ENCODE peak calls at places on chromosome 16, in eight cellular contexts. J is OCI-LY7, T is HCT116, H is MM.1S, A is GM23338, G is neural progenitor cell, F is hepatocyte, Q is GM23248. P is an unnamed sample.

GRCh38 chr16:51971184-51971583 is 575.8 kb downstream of the TOX3 start:
- DNase-seq in J (peak; percentile 1), T (no peak), H (no peak), A (peak; percentile 72), G (peak; percentile 55), F (peak; percentile 19), Q (peak; percentile 71), P (no peak)

GRCh38 chr16:89700649-89701424 is 668 bp downstream of the SPATA2L start:
- DNase-seq in J (peak; percentile 65), T (no peak), H (peak; percentile 63), A (peak; percentile 81), G (peak; percentile 87), F (peak; percentile 93), Q (peak; percentile 82), P (peak; percentile 57)

GRCh38 chr16:10964891-10965326 is 20.5 kb downstream of the CLEC16A start:
- DNase-seq in J (no peak), T (no peak), H (peak; percentile 78), A (no peak), G (no peak), F (no peak), Q (no peak), P (no peak)

GRCh38 chr16:70576431-70577255 is 53.0 kb downstream of the SF3B3 start:
- DNase-seq in J (peak; percentile 28), T (no peak), H (peak; percentile 63), A (peak; percentile 37), G (no peak), F (peak; percentile 70), Q (peak; percentile 84), P (peak; percentile 22)

GRCh38 chr16:85091522-85091910 is 20.8 kb downstream of the CIBAR2 start:
- DNase-seq in J (no peak), T (no peak), H (no peak), A (no peak), G (no peak), F (no peak), Q (no peak), P (no peak)

GRCh38 chr16:35795361-35796029 is 2336.1 kb downstream of the TP53TG3F start:
- DNase-seq in J (no peak), T (no peak), H (peak; percentile 14), A (no peak), G (no peak), F (no peak), Q (no peak), P (no peak)

GRCh38 chr16:86975445-86975844 is 341.7 kb downstream of the C16orf95 start:
- DNase-seq in J (peak; percentile 33), T (peak; percentile 89), H (no peak), A (peak; percentile 82), G (peak; percentile 56), F (no peak), Q (peak; percentile 66), P (peak; percentile 78)

GRCh38 chr16:71246309-71246708 is 15.8 kb upstream of the HYDIN start:
- DNase-seq in J (no peak), T (no peak), H (no peak), A (no peak), G (no peak), F (no peak), Q (no peak), P (no peak)

GRCh38 chr16:79066621-79067020 is 533.9 kb downstream of the MAF start:
- DNase-seq in J (no peak), T (no peak), H (no peak), A (no peak), G (peak; percentile 63), F (no peak), Q (no peak), P (no peak)

GRCh38 chr16:84950906-84951305 is 60.4 kb downstream of the ZDHHC7 start:
- DNase-seq in J (peak; percentile 49), T (no peak), H (peak; percentile 10), A (peak; percentile 72), G (no peak), F (no peak), Q (peak; percentile 55), P (peak; percentile 42)

GRCh38 chr16:12046651-12047050 is 70.1 kb downstream of the SNX29 start:
- DNase-seq in J (no peak), T (no peak), H (no peak), A (no peak), G (no peak), F (no peak), Q (no peak), P (no peak)

GRCh38 chr16:23343643-23344612 is 41.8 kb downstream of the SCNN1B start:
- DNase-seq in J (no peak), T (no peak), H (no peak), A (peak; percentile 37), G (no peak), F (no peak), Q (no peak), P (no peak)

GRCh38 chr16:12178251-12178990 is 201.9 kb downstream of the SNX29 start:
- DNase-seq in J (no peak), T (no peak), H (no peak), A (no peak), G (peak; percentile 55), F (no peak), Q (peak; percentile 90), P (no peak)

GRCh38 chr16:12482821-12483220 is 320.9 kb downstream of the CPPED1 start:
- DNase-seq in J (no peak), T (no peak), H (no peak), A (no peak), G (no peak), F (no peak), Q (no peak), P (no peak)

GRCh38 chr16:89971495-89972243 is 23.1 kb downstream of the DEF8 start:
- DNase-seq in J (no peak), T (no peak), H (no peak), A (no peak), G (no peak), F (no peak), Q (no peak), P (no peak)

GRCh38 chr16:67405336-67405735 is 10.9 kb downstream of the ZDHHC1 start:
- DNase-seq in J (no peak), T (no peak), H (no peak), A (no peak), G (no peak), F (no peak), Q (no peak), P (no peak)

GRCh38 chr16:27754788-27755690 is 205.1 kb downstream of the KATNIP start:
- DNase-seq in J (no peak), T (no peak), H (no peak), A (no peak), G (no peak), F (no peak), Q (no peak), P (no peak)

DNA sequence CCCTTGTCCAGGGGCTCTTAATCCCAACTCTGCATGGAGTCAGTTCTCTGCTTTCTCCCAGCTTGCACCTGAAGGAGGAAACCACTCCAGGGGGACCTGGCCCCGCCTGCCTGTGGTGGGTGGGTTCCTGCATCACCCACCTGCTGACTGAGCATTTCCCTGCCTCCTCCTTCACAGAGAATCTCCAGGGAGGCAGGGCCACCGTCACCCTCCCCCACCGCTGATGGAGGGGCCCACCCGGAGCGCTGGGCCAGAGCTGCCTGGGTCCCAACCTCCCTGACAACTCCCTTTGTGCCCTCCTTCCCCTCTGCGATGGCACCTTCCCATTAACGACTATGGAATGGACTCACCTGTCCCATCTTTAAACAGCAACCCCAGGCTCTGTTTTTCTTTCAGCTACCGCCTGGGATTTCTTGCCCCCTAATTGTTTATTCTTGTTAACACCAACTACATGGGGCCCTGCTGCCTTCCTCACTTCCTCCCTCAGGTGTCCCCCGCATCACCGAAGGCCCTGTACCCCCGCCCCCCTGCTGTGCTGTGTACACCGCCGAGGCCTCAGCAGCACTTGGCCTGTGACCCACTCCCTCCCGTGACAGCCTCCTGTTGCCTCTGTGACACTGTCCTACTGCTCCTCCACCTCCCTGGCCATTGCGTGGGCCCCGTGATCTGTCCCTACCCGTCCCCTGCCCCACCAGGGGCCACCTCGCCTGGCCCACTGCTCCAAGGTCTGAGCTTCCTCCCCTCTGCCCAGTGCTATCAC is 842 bp upstream of the TEDC2 start:
- DNase-seq in J (peak; percentile 47), T (no peak), H (no peak), A (peak; percentile 40), G (no peak), F (peak; percentile 36), Q (no peak), P (peak; percentile 1)
- H2AFZ ChIP-seq in J (no peak overlapping the region), T (no peak overlapping the region), H (peak overlapping the region; percentile 79), A (peak overlapping the region; percentile 85), G (peak overlapping the region; percentile 14), F (peak overlapping the region; percentile 91), Q (peak overlapping the region; percentile 94), P (peak overlapping the region; percentile 82)

GRCh38 chr16:53482123-53482522 is 20.9 kb downstream of the AKTIP start:
- DNase-seq in J (no peak), T (no peak), H (no peak), A (no peak), G (no peak), F (no peak), Q (peak; percentile 44), P (no peak)
- TF ChIP-seq EZH2phosphoT487 in J (no peak), T (no peak), H (no peak), A (no peak), G (no peak), F (no peak), Q (no peak), P (no peak)

DNA sequence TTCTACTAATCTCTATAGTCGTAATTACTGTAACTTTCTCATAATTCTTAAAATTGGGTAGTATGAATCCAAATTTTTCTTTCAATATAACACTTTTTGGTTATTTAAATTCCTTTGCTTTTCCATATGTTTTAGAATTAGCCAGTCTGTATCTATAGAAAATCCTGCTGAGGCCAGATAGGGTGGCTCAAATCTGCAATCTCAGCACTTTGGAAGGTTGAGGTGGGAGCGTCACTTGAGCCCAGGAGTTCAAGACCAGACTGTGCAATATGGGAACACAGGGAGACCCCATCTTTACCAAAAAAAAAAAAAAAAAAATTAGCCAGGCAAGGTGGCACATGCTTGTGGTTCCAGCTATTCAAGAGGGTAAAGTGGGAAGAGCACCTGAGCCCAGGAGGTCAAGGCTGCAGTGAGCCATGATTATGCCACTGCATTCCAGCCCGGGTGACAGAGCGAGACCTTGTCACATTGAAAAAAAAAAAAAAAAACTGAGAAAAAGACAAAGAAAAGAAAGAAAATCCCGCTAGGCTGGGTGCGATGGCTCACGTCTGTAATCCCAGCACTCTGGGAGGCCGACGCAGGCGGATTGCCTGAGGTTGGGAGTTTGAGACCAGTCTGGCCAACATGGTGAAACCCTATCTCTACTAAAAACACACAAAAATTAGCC is 9.3 kb downstream of the TERF2 start:
- DNase-seq in J (no peak), T (no peak), H (no peak), A (no peak), G (no peak), F (no peak), Q (no peak), P (no peak)
- H2AFZ ChIP-seq in J (no peak overlapping the region), T (no peak overlapping the region), H (no peak overlapping the region), A (no peak overlapping the region), G (no peak overlapping the region), F (no peak overlapping the region), Q (no peak overlapping the region), P (no peak overlapping the region)

DNA sequence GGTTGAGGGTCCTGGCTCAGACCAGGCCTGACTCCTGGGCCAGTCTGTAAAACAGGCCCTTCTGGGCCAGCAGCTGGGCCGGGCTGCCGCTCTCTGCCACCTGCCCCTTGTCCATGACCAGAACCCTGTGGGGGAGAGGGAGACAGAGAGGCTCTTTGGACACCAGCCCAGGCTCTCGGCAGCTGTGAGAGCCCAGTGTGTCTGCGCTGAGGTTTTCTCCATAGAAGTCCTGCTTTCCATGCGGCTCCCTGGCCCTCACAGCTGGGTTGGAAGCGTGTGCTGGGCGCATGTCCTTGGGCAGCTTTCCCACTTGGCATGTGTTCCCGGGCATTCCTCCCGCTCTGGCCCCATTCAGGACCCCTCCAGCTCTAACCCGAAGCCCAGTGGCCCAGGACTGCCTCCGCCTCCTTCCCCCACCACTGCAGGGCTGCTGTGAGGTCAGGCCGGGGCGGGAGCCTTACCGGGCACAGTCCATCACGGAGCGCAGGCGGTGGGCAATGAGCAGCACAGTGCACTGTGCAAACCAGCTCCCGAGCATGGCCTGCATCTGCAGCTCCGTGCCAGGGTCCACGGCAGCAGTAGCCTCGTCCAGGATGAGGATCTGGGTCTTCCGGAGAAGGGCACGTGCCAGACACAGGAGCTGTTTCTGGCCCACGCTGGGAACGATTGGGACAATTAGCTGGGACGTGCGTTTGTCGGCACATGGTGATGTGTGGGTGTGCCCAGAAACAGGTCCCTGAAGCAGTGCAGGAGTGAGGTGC is 73.0 kb downstream of the ABCC6 start:
- DNase-seq in J (no peak), T (no peak), H (no peak), A (peak; percentile 28), G (no peak), F (peak; percentile 35), Q (peak; percentile 53), P (no peak)
- TF ChIP-seq EZH2phosphoT487 in J (no peak), T (no peak), H (no peak), A (no peak), G (no peak), F (no peak), Q (no peak), P (no peak)

P was measured in PC-3.